ENCODE peak calls at places on chromosomes 16 and 17, in six cellular contexts. S is omental fat pad, Z is T-helper 17 cell, L is NCI-H1105, F is caudate nucleus, G is NCI-H1417. A is an unnamed sample.

GRCh38 chr16:49351119-49351518 is 22.5 kb upstream of the C16orf78 start:
- DNase-seq in S (no peak), Z (no peak), L (no peak), F (no peak), G (no peak), A (peak; percentile 37)

GRCh38 chr16:57882797-57883196 is 80.5 kb upstream of the KIFC3 start:
- DNase-seq in S (no peak), Z (no peak), L (no peak), F (no peak), G (no peak), A (no peak)

GRCh38 chr17:2083613-2084128 is 28.8 kb downstream of the HIC1 start:
- DNase-seq in S (no peak), Z (no peak), L (no peak), F (no peak), G (no peak), A (peak; percentile 85)

GRCh38 chr16:27566417-27566816 is 16.5 kb downstream of the KATNIP start:
- DNase-seq in S (no peak), Z (no peak), L (no peak), F (no peak), G (no peak), A (no peak)

GRCh38 chr17:36529121-36529520 is 5.5 kb downstream of the MYO19 start:
- DNase-seq in S (no peak), Z (no peak), L (no peak), F (no peak), G (no peak), A (no peak)

GRCh38 chr16:54165912-54166265 is 120.7 kb downstream of the IRX3 start:
- DNase-seq in S (no peak), Z (no peak), L (no peak), F (no peak), G (no peak), A (no peak)

GRCh38 chr17:48575066-48575582 is 3.0 kb downstream of the HOXB4 start:
- DNase-seq in S (no peak), Z (no peak), L (no peak), F (no peak), G (peak; percentile 84), A (no peak)

GRCh38 chr17:77318021-77318420 is 177.3 kb downstream of the SEC14L1 start:
- DNase-seq in S (no peak), Z (no peak), L (no peak), F (no peak), G (no peak), A (peak; percentile 70)

GRCh38 chr17:2331303-2331702 is 5.0 kb downstream of the TSR1 start:
- DNase-seq in S (no peak), Z (no peak), L (no peak), F (no peak), G (no peak), A (no peak)

GRCh38 chr16:4344659-4345438 is 6.3 kb downstream of the PAM16 start:
- DNase-seq in S (no peak), Z (no peak), L (peak; percentile 52), F (peak; percentile 52), G (peak; percentile 93), A (no peak)

GRCh38 chr17:17075037-17075755 is 32.9 kb downstream of the MPRIP start:
- DNase-seq in S (no peak), Z (no peak), L (no peak), F (no peak), G (peak; percentile 1), A (peak; percentile 86)

GRCh38 chr17:43995150-43995471 is 9.3 kb upstream of the NAGS start:
- DNase-seq in S (no peak), Z (no peak), L (no peak), F (no peak), G (no peak), A (no peak)

GRCh38 chr16:12583237-12583897 is 220.3 kb downstream of the CPPED1 start:
- DNase-seq in S (no peak), Z (no peak), L (no peak), F (no peak), G (no peak), A (peak; percentile 66)

GRCh38 chr16:87054856-87055255 is 262.3 kb downstream of the C16orf95 start:
- DNase-seq in S (no peak), Z (no peak), L (no peak), F (no peak), G (no peak), A (peak; percentile 58)

GRCh38 chr17:19546289-19547065 is 12.8 kb downstream of the SLC47A1 start:
- DNase-seq in S (no peak), Z (no peak), L (no peak), F (no peak), G (no peak), A (no peak)

A was measured in lower leg skin.